ENCODE peak calls at places on chromosomes 3 and 15, in four cellular contexts. L is A549, X is HCT116, O is IMR-90. F is an unnamed sample.

GRCh38 chr3:24133942-24134341 is 188.9 kb downstream of the NR1D2 start:
- DNase-seq in L (no peak), O (no peak), X (no peak), F (no peak)

GRCh38 chr3:161920196-161920595 is 423.6 kb downstream of the OTOL1 start:
- DNase-seq in L (no peak), X (no peak), O (no peak), F (no peak)

GRCh38 chr3:61582846-61583245 is 21.5 kb downstream of the PTPRG start:
- DNase-seq in L (no peak), O (no peak), X (no peak), F (no peak)

GRCh38 chr3:59138966-59139365 is 89.1 kb upstream of the CFAP20DC start:
- DNase-seq in O (no peak), X (no peak), L (no peak), F (no peak)

GRCh38 chr15:92394327-92395175 is 870 bp downstream of the ST8SIA2 start:
- DNase-seq in L (no peak), O (no peak), X (no peak), F (no peak)

GRCh38 chr3:8854656-8855055 is 85.2 kb upstream of the OXTR start:
- DNase-seq in O (peak; percentile 65), L (no peak), X (no peak), F (no peak)

GRCh38 chr3:180747805-180748361 is 68.6 kb upstream of the CCDC39 start:
- DNase-seq in L (no peak), O (no peak), X (no peak), F (no peak)

GRCh38 chr3:62951037-62951613 is 75.9 kb upstream of the CADPS start:
- DNase-seq in X (no peak), O (no peak), L (no peak), F (no peak)

GRCh38 chr3:22729981-22730380 is 473.1 kb upstream of the UBE2E2 start:
- DNase-seq in O (peak; percentile 0), X (no peak), L (no peak), F (no peak)

GRCh38 chr3:140863481-140864084 is 78.1 kb upstream of the SLC25A36 start:
- DNase-seq in O (peak; percentile 39), L (peak; percentile 19), X (peak; percentile 45), F (peak; percentile 49)

GRCh38 chr3:33170531-33170930 is 48.1 kb downstream of the SUSD5 start:
- DNase-seq in L (no peak), X (no peak), O (no peak), F (no peak)
- TF ChIP-seq CEBPB in L (no peak), X (no peak), O (no peak), F (no peak)

DNA sequence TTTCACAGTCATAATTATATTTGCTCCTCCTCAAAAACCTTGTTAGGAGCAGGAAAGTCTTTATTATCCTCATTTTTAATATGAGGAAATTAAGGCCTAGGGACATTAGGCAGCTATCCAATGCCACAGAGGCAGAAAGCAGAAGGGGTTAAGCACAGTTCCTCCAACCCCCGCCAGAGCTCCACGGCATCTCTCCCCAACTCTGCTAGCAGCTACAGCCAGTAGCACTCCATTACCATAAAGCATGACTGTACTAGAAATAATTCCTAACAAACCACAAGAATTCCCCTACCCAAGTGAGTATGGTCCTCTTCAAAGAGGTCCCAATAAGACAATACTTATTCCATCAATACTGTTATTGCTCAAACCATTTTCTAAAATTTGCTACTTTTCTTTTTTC is 9.8 kb downstream of the HEG1 start:
- DNase-seq in O (peak; percentile 87), X (no peak), L (no peak), F (no peak)
- TF ChIP-seq CTCF in O (peak; percentile 45), X (no peak), L (no peak), F (no peak)

DNA sequence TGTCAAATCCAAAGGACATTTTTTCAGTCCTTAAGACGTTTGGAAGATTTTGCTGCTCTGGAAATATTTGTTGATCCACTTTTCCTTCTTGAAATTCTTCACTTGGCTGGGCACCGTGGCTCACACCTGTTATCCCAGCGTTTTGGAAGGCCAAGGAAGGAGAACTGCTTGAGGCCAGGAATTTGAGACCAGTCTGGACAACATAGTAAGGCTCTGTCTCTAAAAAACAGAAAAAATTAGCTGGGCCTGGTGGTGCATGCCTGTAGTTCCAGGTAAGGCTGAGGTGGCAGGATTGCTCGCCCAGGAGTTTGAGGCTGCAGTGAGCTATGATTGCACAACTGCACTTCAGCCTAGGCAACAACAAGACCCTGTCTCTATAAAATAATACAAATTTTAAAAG is 173.9 kb upstream of the MITF start:
- DNase-seq in L (no peak), O (no peak), X (no peak), F (no peak)
- TF ChIP-seq CEBPB in L (no peak), O (no peak), X (no peak), F (peak; percentile 32)

GRCh38 chr15:38652183-38652794 is 87.7 kb upstream of the RASGRP1 start:
- DNase-seq in O (no peak), L (no peak), X (no peak), F (no peak)

GRCh38 chr15:38651328-38652038 is 86.9 kb upstream of the RASGRP1 start:
- DNase-seq in X (no peak), O (no peak), L (no peak), F (no peak)

GRCh38 chr15:38650936-38651327 is 86.3 kb upstream of the RASGRP1 start:
- DNase-seq in L (no peak), O (no peak), X (no peak), F (no peak)

GRCh38 chr15:38650384-38650783 is 85.8 kb upstream of the RASGRP1 start:
- DNase-seq in X (no peak), O (no peak), L (no peak), F (no peak)

DNA sequence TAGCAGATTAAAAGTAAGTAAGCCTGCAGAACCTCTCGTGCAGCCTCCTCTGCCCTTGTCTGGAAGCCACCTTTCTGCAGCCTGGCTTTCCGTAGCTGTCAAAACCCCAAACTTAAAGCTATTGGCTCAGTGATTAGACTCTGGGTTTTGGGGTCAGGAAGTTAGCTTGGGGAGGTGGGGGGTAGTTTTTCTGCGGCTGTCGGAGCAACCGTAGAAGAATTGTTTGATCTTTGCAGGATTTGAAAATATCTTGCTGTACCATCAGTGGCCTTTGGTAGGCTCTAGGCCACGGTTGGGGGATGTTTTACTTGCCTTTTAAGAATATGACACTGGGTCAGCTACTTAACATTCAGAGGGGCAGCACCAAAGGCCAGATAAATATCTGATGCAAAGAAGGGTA is 88.4 kb upstream of the RASGRP1 start:
- DNase-seq in X (no peak), O (no peak), L (no peak), F (no peak)
- TF ChIP-seq CTCF in X (no peak), O (no peak), L (no peak), F (no peak)

DNA sequence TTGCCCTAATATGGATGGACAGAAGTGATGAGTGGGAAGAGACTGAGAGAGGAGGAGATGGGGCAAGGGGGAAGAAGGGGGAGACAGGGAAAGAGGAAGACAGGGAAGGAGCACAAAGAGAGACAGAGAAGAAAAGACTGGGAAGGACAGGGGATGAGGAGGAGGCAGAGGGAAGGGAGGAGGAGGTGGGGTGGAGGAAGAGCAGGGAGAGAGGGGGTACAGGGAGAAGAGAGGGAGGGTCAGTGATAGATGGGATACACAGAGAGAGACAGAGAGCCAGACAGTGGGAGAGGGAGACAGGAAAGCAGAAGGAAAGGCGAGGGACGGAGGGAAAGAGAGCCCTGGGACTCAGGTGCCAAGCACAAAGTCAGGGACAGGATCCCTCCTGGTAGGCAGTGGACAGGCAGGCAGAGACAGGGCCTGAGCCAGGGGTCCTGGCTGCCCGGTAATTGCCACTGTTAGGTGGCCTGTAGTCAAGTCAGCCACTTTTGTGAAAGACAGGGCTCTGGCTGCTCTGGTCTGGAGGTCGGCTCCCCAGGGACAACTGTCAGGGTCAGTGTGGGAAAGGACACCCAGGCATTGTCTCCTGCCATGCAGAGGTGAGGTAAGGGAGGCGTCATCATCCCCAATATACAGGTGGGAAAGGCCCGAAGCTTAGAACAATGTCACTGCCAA is 9.8 kb downstream of the VILL start:
- DNase-seq in X (no peak), O (no peak), L (no peak), F (no peak)
- TF ChIP-seq CEBPB in X (no peak), O (no peak), L (no peak), F (no peak)

GRCh38 chr3:148631124-148631903 is 66.4 kb upstream of the AGTR1 start:
- DNase-seq in L (no peak), X (no peak), O (no peak), F (peak; percentile 61)
- TF ChIP-seq CTCF in L (peak; percentile 41), X (peak; percentile 32), O (peak; percentile 27), F (peak; percentile 80)

DNA sequence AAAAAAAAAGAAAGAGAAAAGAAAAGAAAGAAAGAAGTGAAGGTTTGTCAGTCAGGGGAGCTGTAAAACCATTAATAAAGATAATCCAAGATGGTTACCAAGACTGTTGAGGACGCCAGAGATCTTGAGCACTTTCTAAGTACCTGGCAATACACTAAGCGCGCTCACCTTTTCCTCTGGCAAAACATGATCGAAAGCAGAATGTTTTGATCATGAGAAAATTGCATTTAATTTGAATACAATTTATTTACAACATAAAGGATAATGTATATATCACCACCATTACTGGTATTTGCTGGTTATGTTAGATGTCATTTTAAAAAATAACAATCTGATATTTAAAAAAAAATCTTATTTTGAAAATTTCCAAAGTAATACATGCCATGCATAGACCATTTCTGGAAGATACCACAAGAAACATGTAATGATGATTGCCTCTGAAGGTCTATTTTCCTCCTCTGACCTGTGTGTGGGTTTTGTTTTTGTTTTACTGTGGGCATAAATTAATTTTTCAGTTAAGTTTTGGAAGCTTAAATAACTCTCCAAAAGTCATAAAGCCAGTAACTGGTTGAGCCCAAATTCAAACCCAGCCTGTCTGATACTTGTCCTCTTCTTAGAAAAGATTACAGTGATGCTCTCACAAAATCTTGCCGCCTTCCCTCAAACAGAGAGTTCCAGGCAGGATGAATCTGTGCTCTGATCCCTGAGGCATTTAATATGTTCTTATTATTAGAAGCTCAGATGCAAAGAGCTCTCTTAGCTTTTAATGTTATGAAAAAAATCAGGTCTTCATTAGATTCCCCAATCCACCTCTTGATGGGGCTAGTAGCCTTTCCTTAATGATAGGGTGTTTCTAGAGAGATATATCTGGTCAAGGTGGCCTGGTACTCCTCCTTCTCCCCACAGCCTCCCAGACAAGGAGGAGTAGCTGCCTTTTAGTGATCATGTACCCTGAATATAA is 2.0 kb downstream of the B2M start:
- DNase-seq in X (no peak), L (peak; percentile 36), O (peak; percentile 43), F (peak; percentile 27)
- TF ChIP-seq CEBPB in X (no peak), L (no peak), O (no peak), F (no peak)

DNA sequence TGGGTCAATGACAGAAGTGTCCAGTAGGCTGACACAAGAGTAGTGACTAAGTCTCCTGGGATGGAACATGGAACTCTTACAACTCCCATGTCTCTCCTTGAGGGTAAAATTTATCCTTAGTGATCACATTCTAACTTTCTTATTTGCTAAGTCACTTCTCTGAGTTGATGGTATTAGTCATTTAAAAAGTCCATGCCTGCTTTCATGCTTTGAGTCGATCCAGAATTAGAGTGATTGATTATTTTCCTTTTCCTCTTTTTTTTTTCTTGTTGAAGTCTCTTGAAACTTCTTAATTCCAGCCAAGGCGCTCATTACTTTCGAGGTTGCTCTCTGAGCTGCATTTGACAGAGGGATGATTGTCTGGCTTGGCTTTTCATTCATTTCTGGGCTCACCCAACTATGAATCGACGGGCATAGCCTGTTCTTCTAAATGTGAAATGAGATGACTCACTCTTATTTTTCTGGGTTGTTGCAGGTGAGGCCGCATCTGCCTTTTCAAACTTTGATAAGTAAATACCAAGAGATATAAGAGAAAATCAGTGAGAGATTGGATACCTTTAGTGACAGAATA is 34.9 kb downstream of the LRRC3B start:
- DNase-seq in O (no peak), L (no peak), X (no peak), F (no peak)
- TF ChIP-seq CTCF in O (no peak), L (no peak), X (no peak), F (no peak)